ENCODE peak calls at places on chromosomes 7 and 10, in six cellular contexts. A is left ventricle myocardium inferior, X is SK-N-DZ, M is GM12865, J is mucosa of gallbladder, I is hepatocyte. G is an unnamed sample.

GRCh38 chr10:68001539-68001938 is 73.5 kb downstream of the HERC4 start:
- DNase-seq in A (no peak), X (no peak), M (no peak), J (no peak), I (no peak), G (no peak)

GRCh38 chr10:97037365-97038361 is 148.1 kb downstream of the SLIT1 start:
- DNase-seq in A (peak), X (peak), M (peak), J (peak), I (peak), G (peak)

GRCh38 chr10:79418886-79419595 is 26.4 kb downstream of the ZCCHC24 start:
- DNase-seq in A (no peak), X (no peak), M (no peak), J (no peak), I (no peak), G (no peak)

GRCh38 chr10:119663866-119664698 is 12.9 kb downstream of the BAG3 start:
- DNase-seq in A (no peak), X (peak), M (peak), J (no peak), I (no peak), G (peak)

GRCh38 chr7:42285383-42285824 is 48.4 kb upstream of the GLI3 start:
- DNase-seq in A (no peak), X (no peak), M (no peak), J (no peak), I (no peak), G (no peak)

GRCh38 chr10:93080350-93081046 is 6.8 kb downstream of the CYP26A1 start:
- DNase-seq in A (peak), X (peak), M (peak), J (peak), I (peak), G (peak)

GRCh38 chr7:1361756-1362125 is 97.5 kb downstream of the MICALL2 start:
- DNase-seq in A (no peak), X (no peak), M (no peak), J (no peak), I (no peak), G (no peak)

GRCh38 chr10:20085115-20085514 is 268.9 kb downstream of the PLXDC2 start:
- DNase-seq in A (no peak), X (no peak), M (no peak), J (no peak), I (no peak), G (no peak)

GRCh38 chr10:96377816-96378294 is 19.1 kb upstream of the OPALIN start:
- DNase-seq in A (peak), X (no peak), M (no peak), J (peak), I (peak), G (no peak)

GRCh38 chr10:73364964-73365363 is 6.3 kb upstream of the CFAP70 start:
- DNase-seq in A (no peak), X (no peak), M (no peak), J (no peak), I (no peak), G (no peak)

GRCh38 chr7:38630720-38631673 is at the start of gene AMPH:
- DNase-seq in A (peak), X (peak), M (no peak), J (peak), I (peak), G (no peak)

GRCh38 chr10:14271621-14272020 is 59.1 kb downstream of the FRMD4A start:
- DNase-seq in A (no peak), X (no peak), M (no peak), J (no peak), I (no peak), G (no peak)

GRCh38 chr10:101961591-101962498 is 94.1 kb downstream of the ARMH3 start:
- DNase-seq in A (peak), X (no peak), M (no peak), J (no peak), I (peak), G (peak)

GRCh38 chr7:23712368-23713284 is 2.6 kb downstream of the STK31 start:
- DNase-seq in A (no peak), X (peak), M (peak), J (no peak), I (peak), G (peak)

GRCh38 chr10:48507933-48508830 is 96.7 kb downstream of the ARHGAP22 start:
- DNase-seq in A (peak), X (no peak), M (no peak), J (no peak), I (no peak), G (peak)

G was measured in HCEC 1CT.